ENCODE peak calls at places on chromosomes 12 and 14, in four cellular contexts. X is K562, J is GM12878, Z is H1. A is an unnamed sample.

GRCh38 chr12:132313182-132313581 is 16.2 kb downstream of the GALNT9 start:
- DNase-seq in X (no peak), Z (no peak), J (no peak), A (no peak)

GRCh38 chr14:89237923-89238529 is 179.0 kb downstream of the FOXN3 start:
- DNase-seq in X (peak; percentile 4), Z (no peak), J (no peak), A (no peak)

GRCh38 chr14:22848391-22849164 is 12.2 kb downstream of the MMP14 start:
- DNase-seq in J (no peak), X (no peak), Z (peak; percentile 58), A (no peak)

GRCh38 chr14:24116111-24116809 is 1.5 kb upstream of the NRL start:
- DNase-seq in X (no peak), Z (no peak), J (no peak), A (no peak)

GRCh38 chr12:65881965-65882413 is 57.7 kb downstream of the HMGA2 start:
- DNase-seq in X (peak; percentile 5), Z (no peak), J (no peak), A (no peak)

GRCh38 chr14:41505491-41505890 is 101.2 kb upstream of the LRFN5 start:
- DNase-seq in Z (no peak), X (no peak), J (no peak), A (no peak)

GRCh38 chr14:54209501-54210231 is 187.1 kb upstream of the CDKN3 start:
- DNase-seq in Z (no peak), X (no peak), J (no peak), A (no peak)

GRCh38 chr12:26334621-26335124 is 139.3 kb downstream of the SSPN start:
- DNase-seq in X (no peak), Z (no peak), J (no peak), A (no peak)

GRCh38 chr12:94109154-94109553 is 39.2 kb upstream of the PLXNC1 start:
- DNase-seq in J (no peak), X (peak; percentile 68), Z (no peak), A (no peak)

GRCh38 chr12:121668750-121669524 is 517 bp downstream of the MORN3 start:
- DNase-seq in Z (peak; percentile 80), J (no peak), X (peak; percentile 57), A (no peak)

GRCh38 chr14:70186826-70187483 is 1.8 kb downstream of the SLC8A3 start:
- DNase-seq in Z (peak; percentile 62), X (no peak), J (no peak), A (no peak)

GRCh38 chr12:22275847-22276246 is 58.7 kb downstream of the ST8SIA1 start:
- DNase-seq in Z (no peak), J (no peak), X (no peak), A (no peak)

GRCh38 chr12:90024261-90024660 is 315.6 kb upstream of the ATP2B1 start:
- DNase-seq in J (no peak), X (no peak), Z (no peak), A (no peak)

GRCh38 chr12:88228720-88229119 is 86.6 kb downstream of the TMTC3 start:
- DNase-seq in X (peak; percentile 11), J (no peak), Z (no peak), A (no peak)

GRCh38 chr12:91055976-91056375 is 1.8 kb downstream of the KERA start:
- DNase-seq in Z (no peak), J (no peak), X (no peak), A (no peak)

GRCh38 chr14:59395672-59396071 is 69.5 kb downstream of the GPR135 start:
- DNase-seq in Z (no peak), J (no peak), X (no peak), A (no peak)

GRCh38 chr12:31876568-31877424 is 82.4 kb upstream of the RESF1 start:
- DNase-seq in X (no peak), Z (no peak), J (no peak), A (no peak)

GRCh38 chr14:32594766-32595165 is 265.7 kb downstream of the AKAP6 start:
- DNase-seq in X (no peak), Z (no peak), J (no peak), A (no peak)

GRCh38 chr12:132554857-132555630 is 55.3 kb downstream of the LRCOL1 start:
- DNase-seq in Z (peak; percentile 70), X (peak; percentile 74), J (no peak), A (no peak)

GRCh38 chr12:46267618-46268348 is 1.1 kb downstream of the SLC38A1 start:
- DNase-seq in J (no peak), Z (peak; percentile 52), X (peak; percentile 52), A (no peak)

GRCh38 chr14:99393059-99393655 is 87.5 kb downstream of the SETD3 start:
- DNase-seq in J (no peak), X (peak; percentile 56), Z (peak; percentile 79), A (peak; percentile 15)

GRCh38 chr14:53333809-53334208 is 180.7 kb upstream of the DDHD1 start:
- DNase-seq in Z (no peak), J (no peak), X (no peak), A (no peak)

GRCh38 chr12:106918746-106919145 is 37.0 kb upstream of the TMEM263 start:
- DNase-seq in Z (no peak), J (no peak), X (peak; percentile 44), A (peak; percentile 6)

GRCh38 chr12:32249701-32250270 is 143.1 kb downstream of the BICD1 start:
- DNase-seq in Z (no peak), J (no peak), X (no peak), A (no peak)

GRCh38 chr12:109695961-109696461 is 17.6 kb upstream of the FAM222A start:
- DNase-seq in X (peak; percentile 27), Z (no peak), J (no peak), A (peak; percentile 18)

GRCh38 chr12:78764913-78765312 is 99.7 kb upstream of the SYT1 start:
- DNase-seq in Z (no peak), J (no peak), X (no peak), A (no peak)

GRCh38 chr12:53418221-53418620 is 5.4 kb upstream of the AMHR2 start:
- DNase-seq in Z (no peak), X (no peak), J (no peak), A (no peak)

GRCh38 chr14:102805941-102806340 is 28.7 kb downstream of the TRAF3 start:
- DNase-seq in X (no peak), Z (no peak), J (no peak), A (no peak)

DNA sequence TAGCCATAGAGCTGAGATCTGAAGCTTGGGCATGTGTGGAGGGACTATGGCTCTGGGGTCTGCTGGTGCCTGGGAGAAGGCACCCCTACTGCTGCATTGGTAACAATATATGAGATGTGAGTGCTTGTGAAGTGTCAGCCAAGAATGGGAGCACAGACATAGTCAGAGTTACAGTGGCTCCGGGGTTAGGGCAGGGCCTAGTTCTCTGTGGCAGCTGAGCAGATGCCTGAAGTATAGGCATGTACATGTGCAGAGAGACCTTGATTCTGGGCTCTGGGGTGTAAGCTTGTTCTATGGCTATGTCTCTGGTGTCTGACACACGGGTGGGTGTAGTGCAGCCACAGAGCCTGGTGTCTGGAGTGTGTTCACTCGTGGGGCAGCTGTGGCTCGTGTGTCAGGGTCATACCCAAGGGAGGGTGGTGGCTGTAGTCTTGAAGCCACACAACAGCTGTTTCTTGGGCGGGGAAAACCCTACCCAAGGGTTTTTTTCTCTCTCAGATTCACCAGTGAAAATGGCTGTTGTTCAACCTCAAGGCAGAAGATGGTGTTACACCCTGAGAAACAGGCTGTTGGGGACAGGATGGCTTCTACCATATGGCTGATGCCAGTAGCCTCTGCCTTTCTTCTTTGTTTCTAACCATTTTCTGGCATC is 11.9 kb upstream of the TCL1A start:
- DNase-seq in J (peak; percentile 72), Z (peak; percentile 11), X (no peak), A (no peak)
- TF ChIP-seq EGR1 in J (no peak), Z (no peak), X (no peak), A (no peak)

GRCh38 chr12:110750784-110751461 is 8.2 kb upstream of the PPP1CC start:
- DNase-seq in X (no peak), J (no peak), Z (no peak), A (no peak)
- TF ChIP-seq EGR1 in X (no peak), J (no peak), Z (no peak), A (no peak)

GRCh38 chr12:28024231-28024995 is 51.9 kb upstream of the PTHLH start:
- DNase-seq in Z (no peak), J (no peak), X (no peak), A (no peak)
- TF ChIP-seq EGR1 in Z (no peak), J (no peak), X (no peak), A (no peak)

GRCh38 chr14:65423986-65424385 is 11.5 kb downstream of the FUT8 start:
- DNase-seq in J (no peak), Z (no peak), X (no peak), A (no peak)
- TF ChIP-seq EGR1 in J (no peak), Z (no peak), X (no peak), A (no peak)

GRCh38 chr12:16610006-16610520 is 4.1 kb upstream of the LMO3 start:
- DNase-seq in J (no peak), X (no peak), Z (no peak), A (no peak)

GRCh38 chr12:16610743-16611142 is 4.8 kb upstream of the LMO3 start:
- DNase-seq in Z (no peak), J (no peak), X (no peak), A (no peak)

GRCh38 chr12:16608346-16608745 is 2.4 kb upstream of the LMO3 start:
- DNase-seq in Z (no peak), X (no peak), J (no peak), A (no peak)

GRCh38 chr12:16607895-16608294 is 1.9 kb upstream of the LMO3 start:
- DNase-seq in J (no peak), X (no peak), Z (no peak), A (no peak)

DNA sequence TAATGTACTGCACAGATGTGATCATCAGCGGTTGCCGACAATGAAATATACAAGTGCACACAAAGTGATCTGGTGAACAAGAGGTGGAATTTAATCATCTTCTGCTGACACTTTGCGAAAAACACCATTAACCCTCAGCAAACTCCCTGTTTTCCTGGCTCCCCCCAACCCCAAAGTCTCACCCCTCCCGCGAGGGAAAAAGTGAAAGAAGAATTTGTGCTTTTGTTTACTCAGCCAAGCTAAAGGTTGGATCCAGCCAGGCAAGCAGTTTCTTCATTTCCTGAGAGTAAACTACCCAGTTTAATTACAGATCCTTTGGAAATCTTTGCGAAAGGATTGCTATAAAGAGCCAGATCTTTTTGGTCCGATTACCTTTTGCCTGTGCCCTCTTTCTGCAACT is 3.2 kb upstream of the LMO3 start:
- DNase-seq in X (no peak), Z (no peak), J (no peak), A (no peak)
- TF ChIP-seq EGR1 in X (no peak), Z (no peak), J (no peak), A (no peak)

GRCh38 chr12:79764641-79765040 is 73.9 kb upstream of the PAWR start:
- DNase-seq in X (no peak), J (no peak), Z (no peak), A (no peak)

GRCh38 chr12:79766705-79767464 is 76.1 kb upstream of the PAWR start:
- DNase-seq in Z (no peak), J (no peak), X (no peak), A (no peak)

GRCh38 chr12:79761341-79761740 is 70.6 kb upstream of the PAWR start:
- DNase-seq in X (no peak), J (no peak), Z (no peak), A (no peak)

GRCh38 chr12:79763748-79764452 is 73.1 kb upstream of the PAWR start:
- DNase-seq in J (no peak), X (no peak), Z (no peak), A (no peak)

GRCh38 chr12:79765157-79765556 is 74.4 kb upstream of the PAWR start:
- DNase-seq in X (no peak), Z (no peak), J (no peak), A (no peak)
- TF ChIP-seq EGR1 in X (no peak), Z (no peak), J (no peak), A (no peak)